ENCODE peak calls at places on chromosome 19, in five cellular contexts. Y, X, H, A and Z are unnamed samples.

GRCh38 chr19:3269972-3270667 is 45.7 kb downstream of the CELF5 start:
- DNase-seq in Y (no peak), X (no peak), H (peak; percentile 47), A (no peak), Z (no peak)

GRCh38 chr19:55605637-55606470 is at the start of gene ZNF865:
- DNase-seq in Y (peak; percentile 90), X (peak; percentile 67), H (peak; percentile 94), A (peak; percentile 73), Z (peak; percentile 93)

GRCh38 chr19:41296323-41296935 is 13.5 kb upstream of the CCDC97 start:
- DNase-seq in Y (no peak), X (no peak), H (no peak), A (no peak), Z (no peak)

GRCh38 chr19:12380444-12380737 is 14.9 kb upstream of the ZNF442 start:
- DNase-seq in Y (no peak), X (no peak), H (no peak), A (no peak), Z (no peak)

GRCh38 chr19:45820413-45821102 is 5.5 kb upstream of the RSPH6A start:
- DNase-seq in Y (no peak), X (no peak), H (no peak), A (no peak), Z (no peak)

GRCh38 chr19:58386166-58386575 is 898 bp upstream of the RPS5 start:
- DNase-seq in Y (no peak), X (no peak), H (peak; percentile 14), A (no peak), Z (peak; percentile 43)

GRCh38 chr19:2186071-2186846 is 22.5 kb downstream of the DOT1L start:
- DNase-seq in Y (no peak), X (peak; percentile 78), H (peak; percentile 80), A (no peak), Z (no peak)

GRCh38 chr19:31214086-31214485 is 135.2 kb downstream of the TSHZ3 start:
- DNase-seq in Y (no peak), X (peak; percentile 27), H (no peak), A (peak; percentile 96), Z (no peak)

GRCh38 chr19:30516111-30516510 is 143.9 kb downstream of the ZNF536 start:
- DNase-seq in Y (no peak), X (no peak), H (no peak), A (no peak), Z (no peak)

GRCh38 chr19:29104605-29105241 is 108.2 kb downstream of the UQCRFS1 start:
- DNase-seq in Y (no peak), X (no peak), H (no peak), A (no peak), Z (no peak)

GRCh38 chr19:47028372-47028672 is 8.7 kb downstream of the NPAS1 start:
- DNase-seq in Y (no peak), X (no peak), H (no peak), A (no peak), Z (peak; percentile 95)

GRCh38 chr19:15563325-15563794 is 51.7 kb upstream of the CYP4F8 start:
- DNase-seq in Y (peak; percentile 55), X (no peak), H (peak; percentile 18), A (no peak), Z (peak; percentile 75)

GRCh38 chr19:708154-709141 is at the start of gene PALM:
- DNase-seq in Y (peak; percentile 80), X (no peak), H (peak; percentile 33), A (no peak), Z (no peak)

GRCh38 chr19:5336195-5336965 is 4.2 kb downstream of the PTPRS start:
- DNase-seq in Y (peak; percentile 23), X (no peak), H (no peak), A (peak; percentile 74), Z (peak; percentile 63)

GRCh38 chr19:40589723-40590429 is 11.3 kb upstream of the LTBP4 start:
- DNase-seq in Y (no peak), X (no peak), H (no peak), A (no peak), Z (peak; percentile 32)

GRCh38 chr19:58560007-58560887 is 1.8 kb upstream of the UBE2M start:
- DNase-seq in Y (no peak), X (no peak), H (no peak), A (no peak), Z (no peak)

GRCh38 chr19:50489461-50490011 is 12.9 kb upstream of the GARIN5A start:
- DNase-seq in Y (no peak), X (no peak), H (no peak), A (no peak), Z (no peak)

GRCh38 chr19:8899356-8899755 is 67.2 kb downstream of the MBD3L1 start:
- DNase-seq in Y (no peak), X (no peak), H (no peak), A (no peak), Z (no peak)